ENCODE peak calls at places on chromosomes 4 and X, in four cellular contexts. R is K562, B is H1, J is HepG2. N is an unnamed sample.

GRCh38 chrX:53171356-53171755 is 53.7 kb downstream of the KDM5C start:
- DNase-seq in R (peak; percentile 19), B (no peak), J (no peak), N (no peak)

GRCh38 chrX:40420899-40421729 is 159.7 kb upstream of the ATP6AP2 start:
- DNase-seq in R (peak; percentile 8), B (no peak), J (peak; percentile 13), N (no peak)

GRCh38 chr4:26039950-26040349 is 125.9 kb downstream of the SMIM20 start:
- DNase-seq in R (no peak), B (no peak), J (no peak), N (no peak)

GRCh38 chr4:56348582-56348981 is 38.7 kb downstream of the AASDH start:
- DNase-seq in R (no peak), B (no peak), J (no peak), N (no peak)

GRCh38 chr4:30380404-30380998 is 339.7 kb upstream of the PCDH7 start:
- DNase-seq in R (peak; percentile 25), B (peak; percentile 72), J (peak; percentile 23), N (peak; percentile 76)

GRCh38 chr4:123701046-123701445 is 304.5 kb downstream of the SPRY1 start:
- DNase-seq in R (no peak), B (no peak), J (no peak), N (no peak)

GRCh38 chr4:169975837-169976796 is 50.1 kb downstream of the MFAP3L start:
- DNase-seq in R (no peak), B (no peak), J (peak; percentile 53), N (no peak)

GRCh38 chr4:1760521-1761001 is 32.5 kb upstream of the FGFR3 start:
- DNase-seq in R (no peak), B (no peak), J (no peak), N (no peak)

GRCh38 chrX:45860450-45860849 is 659.8 kb upstream of the DIPK2B start:
- DNase-seq in R (no peak), B (no peak), J (no peak), N (no peak)

GRCh38 chr4:25310066-25310824 is 2.3 kb upstream of the ZCCHC4 start:
- DNase-seq in R (no peak), B (no peak), J (no peak), N (no peak)

GRCh38 chr4:1567808-1568581 is 116.1 kb downstream of the FAM53A start:
- DNase-seq in R (peak; percentile 42), B (no peak), J (no peak), N (no peak)

GRCh38 chr4:7423391-7423790 is 11.3 kb downstream of the PSAPL1 start:
- DNase-seq in R (no peak), B (peak; percentile 4), J (no peak), N (no peak)

GRCh38 chr4:119300072-119300387 is 21.9 kb downstream of the FABP2 start:
- DNase-seq in R (peak; percentile 59), B (no peak), J (no peak), N (peak; percentile 68)

GRCh38 chr4:165827018-165827417 is 46.0 kb upstream of the TLL1 start:
- DNase-seq in R (no peak), B (no peak), J (no peak), N (no peak)

GRCh38 chr4:154277164-154277563 is 214.4 kb downstream of the DCHS2 start:
- DNase-seq in R (no peak), B (no peak), J (no peak), N (no peak)

GRCh38 chrX:130091976-130092522 is 18.2 kb downstream of the ELF4 start:
- DNase-seq in R (peak; percentile 88), B (no peak), J (peak; percentile 66), N (peak; percentile 47)

GRCh38 chrX:74431807-74432206 is 10.5 kb downstream of the SLC16A2 start:
- DNase-seq in R (no peak), B (no peak), J (no peak), N (no peak)

GRCh38 chrX:13007519-13008188 is 32.7 kb downstream of the TMSB4X start:
- DNase-seq in R (no peak), B (no peak), J (no peak), N (peak; percentile 31)

GRCh38 chrX:119692241-119693031 is 532 bp downstream of the SEPTIN6 start:
- DNase-seq in R (peak; percentile 73), B (peak; percentile 51), J (no peak), N (peak; percentile 27)

GRCh38 chr4:125368161-125368560 is 53.4 kb downstream of the FAT4 start:
- DNase-seq in R (no peak), B (no peak), J (no peak), N (peak; percentile 84)

GRCh38 chrX:23493941-23494374 is 159.3 kb downstream of the PTCHD1 start:
- DNase-seq in R (no peak), B (no peak), J (no peak), N (peak; percentile 1)

GRCh38 chr4:155602351-155603140 is 64.1 kb upstream of the GUCY1A1 start:
- DNase-seq in R (no peak), B (no peak), J (no peak), N (no peak)

GRCh38 chr4:40864531-40864930 is 114.8 kb downstream of the NSUN7 start:
- DNase-seq in R (no peak), B (no peak), J (no peak), N (no peak)

GRCh38 chr4:48078862-48079655 is 55.0 kb downstream of the TXK start:
- DNase-seq in R (peak; percentile 15), B (no peak), J (no peak), N (no peak)

GRCh38 chr4:89242864-89243740 is 64.5 kb downstream of the GPRIN3 start:
- DNase-seq in R (no peak), B (no peak), J (no peak), N (no peak)

GRCh38 chrX:70052895-70053615 is 3.3 kb upstream of the AWAT2 start:
- DNase-seq in R (no peak), B (no peak), J (no peak), N (no peak)

GRCh38 chrX:85024562-85024961 is 20.9 kb downstream of the APOOL start:
- DNase-seq in R (no peak), B (no peak), J (no peak), N (no peak)

GRCh38 chrX:56726609-56727008 is 2.4 kb upstream of the NBDY start:
- DNase-seq in R (peak; percentile 55), B (no peak), J (peak; percentile 41), N (peak; percentile 49)

GRCh38 chrX:134512566-134512965 is 52.6 kb downstream of the HPRT1 start:
- DNase-seq in R (no peak), B (no peak), J (peak; percentile 25), N (peak; percentile 47)

GRCh38 chrX:152637649-152638442 is at the start of gene GABRQ:
- DNase-seq in R (peak; percentile 91), B (peak; percentile 82), J (no peak), N (peak; percentile 10)

GRCh38 chr4:37244583-37245390 is at the start of gene NWD2:
- DNase-seq in R (no peak), B (peak; percentile 78), J (no peak), N (no peak)

DNA sequence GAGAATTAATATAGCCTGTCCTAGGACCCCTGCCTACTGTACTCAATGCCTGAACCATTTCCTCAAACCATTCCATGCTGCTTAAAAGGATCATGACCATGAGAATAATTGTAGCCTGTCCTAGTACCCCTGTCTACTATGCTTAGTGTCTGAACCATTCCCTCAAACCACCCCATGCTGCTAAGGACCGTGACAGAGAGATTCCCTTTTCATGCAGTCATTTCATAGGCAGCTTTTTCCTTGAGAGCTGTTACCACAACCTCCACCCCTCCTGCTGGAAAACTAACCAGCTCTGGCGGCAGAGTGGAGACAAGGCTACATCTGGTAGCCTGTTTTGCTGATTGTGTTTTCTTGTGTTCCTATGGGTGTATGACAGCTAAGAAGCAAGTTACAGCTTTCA is 174.9 kb upstream of the SMARCAD1 start:
- DNase-seq in R (no peak), B (peak; percentile 45), J (no peak), N (no peak)
- TF ChIP-seq JUN in R (no peak), B (no peak), J (no peak), N (no peak)

GRCh38 chr4:105155426-105155825 is 8.8 kb downstream of the TET2 start:
- DNase-seq in R (no peak), B (no peak), J (no peak), N (no peak)
- H4K20me1 ChIP-seq in R (no peaks in the 10 kb centered on the region), B (peaks cover 2% of the 10 kb centered on the region), J (no peaks in the 10 kb centered on the region), N (no peaks in the 10 kb centered on the region)

DNA sequence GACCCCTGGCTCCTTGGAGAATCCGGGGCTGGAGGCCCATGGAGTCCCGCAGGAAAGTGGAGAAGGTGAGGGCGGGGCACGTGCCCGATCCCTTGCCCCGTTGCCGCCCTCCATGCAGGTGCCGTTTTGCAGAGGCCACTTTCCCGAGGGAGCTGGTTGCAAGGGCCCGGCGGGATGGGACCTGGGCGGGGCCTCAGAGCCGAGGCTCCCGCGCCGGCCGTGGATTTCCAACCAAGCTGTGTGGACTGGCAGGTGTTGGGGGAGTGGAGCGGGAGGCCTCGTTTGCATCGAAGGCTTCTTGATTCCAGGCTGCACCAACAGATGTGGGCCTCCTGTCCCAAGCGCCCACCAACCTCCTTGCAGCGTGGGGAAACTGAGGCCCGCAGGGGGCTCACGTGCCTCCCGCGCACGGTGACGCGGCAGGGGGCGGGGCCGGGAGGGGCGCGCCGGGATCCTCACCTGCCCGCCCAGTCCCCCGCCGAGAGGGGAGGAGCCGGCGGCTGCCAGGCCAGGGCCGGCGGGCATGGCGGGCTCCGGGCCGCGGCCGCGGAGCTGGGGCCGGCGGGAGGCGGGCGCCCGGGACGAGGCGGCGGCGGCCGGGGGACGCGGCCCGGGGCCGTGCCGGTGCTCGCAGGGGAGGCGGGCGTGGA is 24.9 kb downstream of the SH3BP2 start:
- DNase-seq in R (no peak), B (peak; percentile 85), J (no peak), N (peak; percentile 22)
- TF ChIP-seq JUN in R (no peak), B (no peak), J (no peak), N (no peak)

GRCh38 chr4:5870701-5871100 is 22.2 kb downstream of the CRMP1 start:
- DNase-seq in R (no peak), B (no peak), J (no peak), N (no peak)
- H4K20me1 ChIP-seq in R (no peaks in the 10 kb centered on the region), B (peaks cover 27% of the 10 kb centered on the region), J (no peaks in the 10 kb centered on the region), N (no peaks in the 10 kb centered on the region)

GRCh38 chr4:143021384-143021783 is 163.3 kb upstream of the USP38 start:
- DNase-seq in R (no peak), B (no peak), J (no peak), N (no peak)
- TF ChIP-seq JUN in R (no peak), B (no peak), J (no peak), N (no peak)

GRCh38 chrX:116238093-116238492 is 67.5 kb downstream of the AGTR2 start:
- DNase-seq in R (no peak), B (no peak), J (no peak), N (no peak)
- H4K20me1 ChIP-seq in R (no peaks in the 10 kb centered on the region), B (no peaks in the 10 kb centered on the region), J (no peaks in the 10 kb centered on the region), N (no peaks in the 10 kb centered on the region)

DNA sequence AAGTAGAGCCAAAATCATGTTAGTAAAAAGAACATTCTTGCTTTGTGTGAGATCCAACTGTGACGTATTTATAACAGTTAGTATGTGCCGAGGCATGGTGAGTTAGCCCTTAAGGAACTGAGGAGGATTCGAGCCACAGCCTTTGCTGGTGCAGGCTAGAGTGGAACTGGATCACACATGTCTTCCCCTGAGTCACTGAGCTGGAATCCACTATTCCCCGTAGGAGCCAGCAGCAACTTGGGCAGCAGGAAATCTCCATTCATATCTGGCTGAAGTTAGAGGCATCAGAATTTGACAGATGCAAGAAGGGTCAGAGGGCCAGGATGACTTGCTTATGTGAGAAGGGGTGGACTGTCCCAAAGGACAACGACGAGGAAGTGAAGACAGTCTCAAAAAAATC is 144.5 kb upstream of the KIT start:
- DNase-seq in R (no peak), B (no peak), J (no peak), N (no peak)
- TF ChIP-seq JUN in R (no peak), B (no peak), J (no peak), N (no peak)

GRCh38 chrX:107599371-107599970 is 28.8 kb upstream of the PRPS1 start:
- DNase-seq in R (no peak), B (no peak), J (no peak), N (no peak)
- H4K20me1 ChIP-seq in R (peaks cover 3% of the 10 kb centered on the region), B (no peaks in the 10 kb centered on the region), J (no peaks in the 10 kb centered on the region), N (no peaks in the 10 kb centered on the region)